ENCODE peak calls at places on chromosomes 16 and 17, in five cellular contexts. D is H54, L is C1 segment of cervical spinal cord, R is H1, F is NCI-H1105. S is an unnamed sample.

GRCh38 chr16:85819245-85819644 is 19.8 kb downstream of the COX4I1 start:
- DNase-seq in D (peak), L (peak), R (peak), F (peak), S (peak)

GRCh38 chr17:80785477-80786178 is 206.0 kb upstream of the CHMP6 start:
- DNase-seq in D (no peak), L (no peak), R (no peak), F (no peak), S (no peak)

GRCh38 chr16:8788578-8789172 is 8.8 kb downstream of the TMEM186 start:
- DNase-seq in D (no peak), L (no peak), R (no peak), F (no peak), S (no peak)

GRCh38 chr17:79778504-79779087 is 648 bp downstream of the CBX2 start:
- DNase-seq in D (no peak), L (no peak), R (peak), F (peak), S (no peak)

GRCh38 chr17:17044846-17045561 is 2.7 kb downstream of the MPRIP start:
- DNase-seq in D (peak), L (no peak), R (no peak), F (no peak), S (no peak)

GRCh38 chr17:62995377-62995885 is 29.4 kb downstream of the TANC2 start:
- DNase-seq in D (no peak), L (no peak), R (no peak), F (peak), S (peak)

GRCh38 chr17:2580156-2580555 is 13.3 kb upstream of the PAFAH1B1 start:
- DNase-seq in D (no peak), L (no peak), R (no peak), F (no peak), S (no peak)

GRCh38 chr16:68229431-68230175 is 6.3 kb downstream of the ESRP2 start:
- DNase-seq in D (no peak), L (no peak), R (peak), F (no peak), S (no peak)

GRCh38 chr17:78774456-78774855 is 7.6 kb downstream of the CYTH1 start:
- DNase-seq in D (no peak), L (no peak), R (no peak), F (no peak), S (no peak)

GRCh38 chr17:57818066-57818465 is 31.8 kb downstream of the MRPS23 start:
- DNase-seq in D (no peak), L (no peak), R (no peak), F (no peak), S (no peak)

GRCh38 chr16:82509636-82510035 is 117.1 kb upstream of the CDH13 start:
- DNase-seq in D (no peak), L (no peak), R (no peak), F (no peak), S (no peak)

GRCh38 chr16:85537331-85537788 is 75.8 kb upstream of the GSE1 start:
- DNase-seq in D (no peak), L (no peak), R (no peak), F (no peak), S (no peak)

GRCh38 chr17:29005936-29006438 is at the start of gene SEZ6:
- DNase-seq in D (no peak), L (peak), R (peak), F (peak), S (peak)

GRCh38 chr17:69065113-69065512 is 4.4 kb upstream of the ABCA9 start:
- DNase-seq in D (no peak), L (no peak), R (no peak), F (no peak), S (no peak)

GRCh38 chr17:76545918-76546555 is 6.2 kb downstream of the PRCD start:
- DNase-seq in D (no peak), L (no peak), R (no peak), F (no peak), S (no peak)

GRCh38 chr17:41982026-41982989 is 15.7 kb downstream of the CNP start:
- DNase-seq in D (no peak), L (no peak), R (no peak), F (no peak), S (no peak)

GRCh38 chr17:69539274-69539673 is 124.8 kb downstream of the MAP2K6 start:
- DNase-seq in D (no peak), L (no peak), R (no peak), F (no peak), S (no peak)

GRCh38 chr17:77460514-77461046 is 319.8 kb downstream of the SEC14L1 start:
- DNase-seq in D (no peak), L (no peak), R (no peak), F (no peak), S (no peak)

GRCh38 chr17:80795737-80796136 is 195.9 kb upstream of the CHMP6 start:
- DNase-seq in D (no peak), L (peak), R (no peak), F (no peak), S (no peak)

GRCh38 chr17:28326114-28326513 is 7.1 kb downstream of the TMEM97 start:
- DNase-seq in D (no peak), L (no peak), R (peak), F (no peak), S (no peak)

GRCh38 chr17:47063475-47063874 is 84.4 kb upstream of the RPRML start:
- DNase-seq in D (no peak), L (no peak), R (no peak), F (no peak), S (no peak)

GRCh38 chr16:73878616-73879015 is 418.0 kb upstream of the PSMD7 start:
- DNase-seq in D (peak), L (no peak), R (no peak), F (peak), S (peak)

GRCh38 chr17:69335018-69335417 is 8.1 kb upstream of the ABCA5 start:
- DNase-seq in D (no peak), L (no peak), R (no peak), F (no peak), S (peak)

GRCh38 chr17:66711403-66711802 is 123.5 kb upstream of the CACNG5 start:
- DNase-seq in D (no peak), L (no peak), R (no peak), F (no peak), S (no peak)

GRCh38 chr16:69150146-69150865 is 17.9 kb downstream of the UTP4 start:
- DNase-seq in D (peak), L (no peak), R (peak), F (peak), S (peak)

GRCh38 chr17:51430581-51430980 is 170.2 kb downstream of the UTP18 start:
- DNase-seq in D (no peak), L (no peak), R (no peak), F (no peak), S (no peak)